ENCODE peak calls at places on chromosomes 3 and 15, in nine cellular contexts. W is GM12864, H is WTC11, B is tibial artery, Z is mesothelial cell of epicardium, V is upper lobe of right lung, N is GM12865, P is ovary, C is adrenal gland. O is an unnamed sample.

GRCh38 chr3:10542518-10542917 is 37.1 kb upstream of the ATP2B2 start:
- DNase-seq in W (no peak), H (no peak), B (no peak), Z (no peak), V (no peak), N (no peak), P (no peak), C (no peak), O (no peak)

GRCh38 chr3:55416381-55416821 is 70.7 kb downstream of the WNT5A start:
- DNase-seq in W (no peak), H (no peak), B (no peak), Z (no peak), V (no peak), N (no peak), P (no peak), C (no peak), O (no peak)

GRCh38 chr3:113626513-113627371 is 69.7 kb downstream of the USF3 start:
- DNase-seq in W (peak; percentile 31), H (peak; percentile 76), B (peak; percentile 49), Z (no peak), V (no peak), N (peak; percentile 49), P (peak; percentile 41), C (peak; percentile 69), O (no peak)

GRCh38 chr3:171806200-171807128 is 3.8 kb downstream of the PLD1 start:
- DNase-seq in W (no peak), H (no peak), B (no peak), Z (no peak), V (no peak), N (peak; percentile 60), P (no peak), C (no peak), O (no peak)

GRCh38 chr3:157067114-157067513 is 92.8 kb downstream of the CCNL1 start:
- DNase-seq in W (peak; percentile 35), H (no peak), B (no peak), Z (no peak), V (no peak), N (peak; percentile 62), P (no peak), C (no peak), O (no peak)

GRCh38 chr3:48125886-48126622 is 62.2 kb downstream of the CDC25A start:
- DNase-seq in W (no peak), H (no peak), B (no peak), Z (no peak), V (no peak), N (peak; percentile 34), P (no peak), C (no peak), O (no peak)

GRCh38 chr15:76286231-76286879 is 24.9 kb downstream of the ETFA start:
- DNase-seq in W (peak; percentile 27), H (no peak), B (no peak), Z (no peak), V (no peak), N (peak; percentile 58), P (no peak), C (peak; percentile 12), O (no peak)

GRCh38 chr3:23288715-23289114 is 85.6 kb downstream of the UBE2E2 start:
- DNase-seq in W (no peak), H (no peak), B (no peak), Z (no peak), V (no peak), N (no peak), P (no peak), C (no peak), O (no peak)

GRCh38 chr3:136818191-136818850 is 605 bp upstream of the SLC35G2 start:
- DNase-seq in W (no peak), H (peak; percentile 48), B (peak; percentile 60), Z (no peak), V (no peak), N (no peak), P (peak; percentile 39), C (peak; percentile 87), O (peak; percentile 79)

GRCh38 chr3:39754549-39754948 is 54.9 kb upstream of the MYRIP start:
- DNase-seq in W (no peak), H (no peak), B (no peak), Z (no peak), V (no peak), N (peak; percentile 11), P (no peak), C (no peak), O (no peak)

GRCh38 chr3:39753361-39753760 is 56.0 kb upstream of the MYRIP start:
- DNase-seq in W (no peak), H (no peak), B (no peak), Z (no peak), V (no peak), N (no peak), P (no peak), C (no peak), O (no peak)

GRCh38 chr3:39757312-39757711 is 52.1 kb upstream of the MYRIP start:
- DNase-seq in W (no peak), H (no peak), B (no peak), Z (no peak), V (no peak), N (no peak), P (no peak), C (peak; percentile 1), O (no peak)

GRCh38 chr3:39752751-39753150 is 56.7 kb upstream of the MYRIP start:
- DNase-seq in W (no peak), H (no peak), B (no peak), Z (no peak), V (no peak), N (no peak), P (no peak), C (no peak), O (no peak)

DNA sequence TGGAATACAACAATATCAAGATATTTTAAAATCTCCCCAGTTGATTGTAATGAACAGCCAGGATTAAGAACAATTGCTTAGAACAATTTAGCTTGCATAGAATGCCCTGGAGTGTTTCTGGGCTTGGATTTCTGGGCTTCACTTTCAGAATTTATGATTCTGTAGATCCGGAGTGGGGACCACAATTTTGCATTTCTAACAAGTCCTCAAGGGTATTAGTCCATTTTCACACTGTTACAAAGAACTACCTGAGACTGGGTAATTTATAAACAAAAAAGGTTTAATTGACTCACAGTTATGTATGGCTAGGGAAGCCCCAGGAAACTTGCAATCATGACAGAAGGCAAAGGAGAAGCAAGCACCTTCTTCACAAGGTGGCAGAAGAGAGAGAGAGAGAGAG is 54.3 kb upstream of the MYRIP start:
- DNase-seq in W (no peak), H (no peak), B (no peak), Z (no peak), V (no peak), N (no peak), P (no peak), C (no peak), O (no peak)
- TF ChIP-seq CTCF in W (no peak), H (no peak), B (no peak), Z (no peak), V (no peak), N (no peak), P (no peak), C (no peak), O (no peak)

DNA sequence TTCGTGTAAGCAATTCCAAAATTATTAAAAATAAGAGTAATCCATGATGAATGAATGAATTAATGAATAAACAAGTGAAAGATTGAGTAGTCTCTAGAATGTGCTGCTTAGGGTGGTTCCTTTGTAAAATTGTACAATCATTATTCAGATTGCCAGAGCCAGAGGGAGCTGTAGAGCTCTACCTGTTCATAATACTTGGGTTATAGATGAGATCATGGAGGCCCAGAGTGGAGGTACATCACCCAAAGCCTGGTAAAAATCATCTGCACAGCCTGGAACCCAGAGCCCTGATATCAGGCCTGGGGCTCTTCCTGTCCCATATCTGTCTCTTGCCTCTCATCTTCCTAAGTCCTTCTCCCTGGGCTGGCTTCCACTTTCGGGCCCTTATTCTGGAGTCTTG is 297.2 kb downstream of the RPLP1 start:
- DNase-seq in W (no peak), H (no peak), B (no peak), Z (no peak), V (no peak), N (peak; percentile 21), P (no peak), C (no peak), O (no peak)
- TF ChIP-seq CTCF in W (peak; percentile 38), H (no peak), B (no peak), Z (no peak), V (peak; percentile 21), N (no peak), P (no peak), C (no peak), O (no peak)

GRCh38 chr3:133440652-133441051 is 40.8 kb downstream of the BFSP2 start:
- DNase-seq in W (no peak), H (no peak), B (no peak), Z (no peak), V (no peak), N (no peak), P (no peak), C (no peak), O (no peak)

GRCh38 chr3:133441867-133442270 is 42.0 kb downstream of the BFSP2 start:
- DNase-seq in W (no peak), H (no peak), B (no peak), Z (no peak), V (no peak), N (peak; percentile 53), P (no peak), C (no peak), O (no peak)

GRCh38 chr3:133442518-133442917 is 42.7 kb downstream of the BFSP2 start:
- DNase-seq in W (no peak), H (no peak), B (no peak), Z (no peak), V (no peak), N (no peak), P (no peak), C (no peak), O (no peak)

GRCh38 chr3:133439563-133439962 is 39.7 kb downstream of the BFSP2 start:
- DNase-seq in W (no peak), H (no peak), B (no peak), Z (no peak), V (no peak), N (no peak), P (no peak), C (no peak), O (no peak)

GRCh38 chr3:133437391-133438093 is 37.7 kb downstream of the BFSP2 start:
- DNase-seq in W (no peak), H (no peak), B (no peak), Z (no peak), V (no peak), N (no peak), P (no peak), C (no peak), O (no peak)
- TF ChIP-seq CTCF in W (no peak), H (no peak), B (no peak), Z (no peak), V (no peak), N (no peak), P (no peak), C (no peak), O (no peak)

DNA sequence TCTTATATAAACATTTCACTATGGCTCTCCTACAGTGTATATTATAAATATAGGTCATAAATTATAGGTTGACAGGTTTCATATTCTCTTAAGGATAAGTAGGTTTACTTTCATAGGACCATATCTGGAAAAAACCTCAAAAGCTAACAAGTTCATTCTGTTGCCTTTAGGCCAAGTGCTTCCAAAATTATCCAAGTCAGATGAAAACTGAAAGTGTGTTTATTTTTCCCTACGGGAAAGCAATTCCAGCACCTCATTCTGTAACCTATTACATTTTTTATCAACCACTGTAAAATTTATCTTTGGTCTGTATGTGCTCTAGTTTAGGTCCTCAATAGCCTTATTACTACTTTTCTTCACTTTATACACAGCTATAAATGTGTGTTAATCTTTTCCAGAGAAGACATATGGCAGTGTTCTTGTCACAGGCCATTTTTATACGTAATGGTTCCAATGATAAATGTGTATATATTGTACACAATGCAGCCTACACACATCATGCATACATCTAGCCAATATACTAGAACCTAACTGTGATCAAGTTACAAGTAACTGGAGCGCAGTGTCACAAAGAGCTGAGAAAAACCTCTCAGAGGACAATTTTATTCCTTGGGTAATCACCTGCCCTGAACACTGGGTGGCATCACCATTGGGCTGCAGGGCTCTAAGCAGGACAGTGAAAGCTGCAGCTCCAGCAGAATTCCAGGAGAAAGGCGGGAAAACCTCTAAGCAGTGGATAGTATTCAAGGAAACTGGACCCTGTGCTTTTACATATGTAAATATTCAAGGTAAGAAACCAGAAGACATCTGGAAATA is 251.3 kb downstream of the CTNNB1 start:
- DNase-seq in W (no peak), H (peak; percentile 46), B (no peak), Z (no peak), V (no peak), N (no peak), P (no peak), C (no peak), O (no peak)
- TF ChIP-seq CTCF in W (no peak), H (no peak), B (no peak), Z (no peak), V (no peak), N (no peak), P (no peak), C (no peak), O (no peak)

O was measured in coronary artery.